ENCODE peak calls at places on chromosomes 6 and 20, in eight cellular contexts. M is Panc1; X is psoas muscle; A is WTC11; T is suprapubic skin; D is brain microvascular endothelial cell; V is activated CD8-positive, alpha-beta T cell treated with anti-CD3 and anti-CD28 coated beads for 36 hours; H is ovary. Y is an unnamed sample.

GRCh38 chr6:14079433-14079832 is 38.1 kb upstream of the CD83 start:
- DNase-seq in M (no peak), X (no peak), A (no peak), T (no peak), D (peak), V (peak), H (no peak), Y (peak)

GRCh38 chr20:57526067-57526884 is 1.3 kb upstream of the CTCFL start:
- DNase-seq in M (no peak), X (no peak), A (peak), T (no peak), D (no peak), V (peak), H (no peak), Y (no peak)

GRCh38 chr6:36289281-36290018 is 19.6 kb downstream of the PNPLA1 start:
- DNase-seq in M (no peak), X (no peak), A (no peak), T (no peak), D (no peak), V (no peak), H (no peak), Y (no peak)

GRCh38 chr6:146914563-146915483 is 289.4 kb upstream of the STXBP5 start:
- DNase-seq in M (peak), X (peak), A (no peak), T (no peak), D (peak), V (no peak), H (peak), Y (no peak)

GRCh38 chr20:9609892-9610502 is 95.6 kb downstream of the LAMP5 start:
- DNase-seq in M (peak), X (no peak), A (peak), T (no peak), D (peak), V (peak), H (peak), Y (no peak)

GRCh38 chr6:3569817-3570216 is 113.0 kb upstream of the SLC22A23 start:
- DNase-seq in M (no peak), X (no peak), A (no peak), T (no peak), D (no peak), V (no peak), H (no peak), Y (no peak)

GRCh38 chr6:124076336-124077048 is 272.8 kb downstream of the NKAIN2 start:
- DNase-seq in M (no peak), X (no peak), A (no peak), T (no peak), D (no peak), V (no peak), H (no peak), Y (no peak)

GRCh38 chr20:4637081-4637797 is 84.5 kb upstream of the PRND start:
- DNase-seq in M (no peak), X (no peak), A (no peak), T (no peak), D (no peak), V (no peak), H (no peak), Y (no peak)

GRCh38 chr6:2412731-2413130 is 167.3 kb upstream of the GMDS start:
- DNase-seq in M (no peak), X (no peak), A (no peak), T (no peak), D (peak), V (no peak), H (no peak), Y (peak)

GRCh38 chr6:109696355-109696754 is 5.3 kb downstream of the FIG4 start:
- DNase-seq in M (no peak), X (no peak), A (no peak), T (no peak), D (no peak), V (no peak), H (no peak), Y (no peak)

GRCh38 chr6:136037885-136038460 is 186.5 kb downstream of the PDE7B start:
- DNase-seq in M (no peak), X (no peak), A (no peak), T (no peak), D (no peak), V (no peak), H (peak), Y (no peak)

GRCh38 chr20:38861071-38861401 is 55.5 kb downstream of the PPP1R16B start:
- DNase-seq in M (no peak), X (no peak), A (no peak), T (no peak), D (no peak), V (no peak), H (no peak), Y (no peak)

GRCh38 chr6:8492536-8493125 is 57.3 kb upstream of the SLC35B3 start:
- DNase-seq in M (no peak), X (no peak), A (no peak), T (no peak), D (no peak), V (no peak), H (no peak), Y (no peak)

GRCh38 chr6:78916411-78916810 is 49.1 kb downstream of the IRAK1BP1 start:
- DNase-seq in M (no peak), X (no peak), A (no peak), T (no peak), D (no peak), V (no peak), H (no peak), Y (no peak)

GRCh38 chr20:1697592-1697991 is 40.0 kb upstream of the SIRPG start:
- DNase-seq in M (no peak), X (no peak), A (no peak), T (no peak), D (no peak), V (no peak), H (no peak), Y (no peak)

GRCh38 chr6:167341038-167341613 is 16.2 kb downstream of the TTLL2 start:
- DNase-seq in M (no peak), X (no peak), A (no peak), T (no peak), D (no peak), V (no peak), H (no peak), Y (no peak)

GRCh38 chr6:7052441-7052936 is 55.3 kb upstream of the RREB1 start:
- DNase-seq in M (no peak), X (peak), A (peak), T (peak), D (peak), V (peak), H (peak), Y (peak)

GRCh38 chr20:3934628-3935027 is 45.4 kb downstream of the PANK2 start:
- DNase-seq in M (no peak), X (no peak), A (no peak), T (no peak), D (no peak), V (no peak), H (no peak), Y (no peak)

GRCh38 chr20:18749528-18749927 is 64.1 kb upstream of the SCP2D1 start:
- DNase-seq in M (no peak), X (no peak), A (no peak), T (no peak), D (no peak), V (no peak), H (no peak), Y (no peak)

GRCh38 chr6:165929607-165930006 is 238.0 kb downstream of the TBXT start:
- DNase-seq in M (no peak), X (no peak), A (no peak), T (no peak), D (no peak), V (no peak), H (no peak), Y (no peak)

GRCh38 chr6:165930668-165931067 is 237.0 kb downstream of the TBXT start:
- DNase-seq in M (no peak), X (no peak), A (no peak), T (no peak), D (no peak), V (no peak), H (peak), Y (no peak)

GRCh38 chr6:165936660-165937059 is 231.0 kb downstream of the TBXT start:
- DNase-seq in M (no peak), X (no peak), A (no peak), T (no peak), D (no peak), V (no peak), H (no peak), Y (no peak)

GRCh38 chr6:165936096-165936495 is 231.6 kb downstream of the TBXT start:
- DNase-seq in M (no peak), X (no peak), A (no peak), T (no peak), D (no peak), V (no peak), H (no peak), Y (no peak)

GRCh38 chr6:165931675-165932074 is 236.0 kb downstream of the TBXT start:
- DNase-seq in M (no peak), X (no peak), A (peak), T (no peak), D (no peak), V (no peak), H (no peak), Y (no peak)
- TF ChIP-seq CTCF in M (no peak), X (no peak), A (no peak), T (no peak), D (no peak), V (no peak), H (no peak), Y (no peak)

DNA sequence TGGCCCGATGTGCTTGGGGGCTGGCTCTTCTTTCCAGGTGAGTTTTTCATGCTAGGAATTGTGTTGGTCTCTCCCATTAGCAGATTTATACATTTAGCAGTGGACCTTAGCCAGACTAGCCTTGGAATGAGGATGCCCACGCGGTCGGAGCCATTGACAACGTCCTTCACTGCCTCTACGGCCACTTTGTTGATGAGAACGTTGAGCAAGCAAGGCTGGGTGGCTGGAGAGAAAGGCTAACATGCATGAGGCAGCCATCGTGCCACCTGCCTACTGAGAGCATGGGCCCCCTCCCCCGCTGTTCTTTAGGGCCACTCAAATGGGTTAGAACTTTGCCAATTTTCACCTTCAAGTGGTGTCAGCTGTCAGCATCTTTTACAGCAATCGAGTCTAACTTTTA is 33.5 kb downstream of the ERMARD start:
- DNase-seq in M (no peak), X (no peak), A (no peak), T (no peak), D (no peak), V (no peak), H (no peak), Y (peak)
- TF ChIP-seq CTCF in M (no peak), X (no peak), A (no peak), T (no peak), D (no peak), V (no peak), H (no peak), Y (no peak)

GRCh38 chr6:121055572-121056163 is 278.6 kb downstream of the TBC1D32 start:
- DNase-seq in M (peak), X (no peak), A (no peak), T (no peak), D (peak), V (no peak), H (no peak), Y (no peak)
- TF ChIP-seq CTCF in M (peak), X (peak), A (peak), T (peak), D (peak), V (peak), H (no peak), Y (peak)

GRCh38 chr6:156866181-156866862 is 89.1 kb downstream of the ARID1B start:
- DNase-seq in M (no peak), X (no peak), A (no peak), T (no peak), D (peak), V (peak), H (no peak), Y (no peak)
- TF ChIP-seq CTCF in M (peak), X (no peak), A (no peak), T (no peak), D (peak), V (no peak), H (no peak), Y (no peak)

DNA sequence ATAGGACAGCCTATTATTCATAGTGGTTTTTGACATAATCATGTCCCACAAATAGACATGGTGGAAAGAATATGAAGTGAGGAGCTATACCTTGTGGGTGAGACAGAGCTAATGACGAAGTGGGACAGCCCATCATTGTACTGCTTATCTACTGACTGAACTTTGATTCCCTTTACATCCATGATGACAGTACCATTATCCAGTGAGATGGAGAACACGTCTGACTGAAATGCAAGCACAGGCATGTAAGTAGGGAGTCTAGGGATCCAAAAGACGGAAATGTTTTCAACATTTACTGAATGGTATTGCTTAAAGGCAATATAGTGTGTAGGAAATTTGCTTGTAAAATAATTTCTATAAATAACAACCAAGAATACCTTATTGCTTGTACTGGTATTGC is 43.5 kb downstream of the FAM229B start:
- DNase-seq in M (no peak), X (no peak), A (no peak), T (no peak), D (no peak), V (no peak), H (no peak), Y (no peak)
- TF ChIP-seq CTCF in M (no peak), X (no peak), A (no peak), T (no peak), D (no peak), V (no peak), H (no peak), Y (no peak)

GRCh38 chr6:87155272-87155919 is at the start of gene ZNF292:
- DNase-seq in M (peak), X (peak), A (peak), T (peak), D (peak), V (peak), H (peak), Y (peak)
- TF ChIP-seq CTCF in M (no peak), X (no peak), A (no peak), T (no peak), D (no peak), V (no peak), H (peak), Y (no peak)

GRCh38 chr20:37081717-37082289 is 14.0 kb downstream of the RBL1 start:
- DNase-seq in M (no peak), X (no peak), A (no peak), T (no peak), D (peak), V (peak), H (no peak), Y (peak)
- TF ChIP-seq CTCF in M (no peak), X (no peak), A (no peak), T (no peak), D (peak), V (no peak), H (no peak), Y (peak)

DNA sequence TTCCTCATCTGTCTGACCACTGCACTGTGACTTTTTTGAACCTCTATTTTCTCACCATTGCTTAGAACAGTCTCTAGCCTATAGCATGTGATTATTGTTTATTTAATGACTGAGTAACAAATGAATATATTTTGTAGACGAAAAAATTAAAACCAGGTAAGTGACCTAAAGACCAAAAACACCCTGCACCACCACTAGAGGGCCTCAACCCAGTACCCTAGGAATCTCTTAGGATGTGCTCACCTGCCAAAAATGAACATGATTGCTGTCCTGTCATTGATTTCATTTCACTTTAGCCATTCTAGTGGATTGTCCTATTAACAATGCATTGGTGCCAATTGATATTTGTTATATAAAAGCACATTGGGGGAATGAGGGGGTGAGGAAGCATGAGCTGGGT is 199.1 kb downstream of the COL9A1 start:
- DNase-seq in M (no peak), X (no peak), A (peak), T (no peak), D (no peak), V (peak), H (no peak), Y (no peak)
- TF ChIP-seq CTCF in M (peak), X (peak), A (peak), T (peak), D (peak), V (peak), H (no peak), Y (peak)

GRCh38 chr6:26270121-26270861 is 94.7 kb upstream of the BTN3A2 start:
- DNase-seq in M (no peak), X (no peak), A (no peak), T (no peak), D (no peak), V (peak), H (no peak), Y (no peak)
- TF ChIP-seq CTCF in M (no peak), X (no peak), A (no peak), T (no peak), D (peak), V (no peak), H (no peak), Y (no peak)

Y was measured in osteocyte.